ENCODE peak calls at places on chromosomes 5 and 9, in nine cellular contexts. N is sigmoid colon; U is activated effector memory CD4-positive, alpha-beta T cell treated with anti-CD3 and anti-CD28 coated beads, Interleukin-2, amount 50 U/mL, for 16 hours; K is activated T-cell treated with anti-CD3 and anti-CD28 coated beads for 48 hours; G is hepatic stellate cell; H is NCI-H774; T is AG04450; Y is activated T-helper 9 cell treated with anti-CD3 and anti-CD28 coated beads, Interleukin-2, amount 50 U/mL, for 16 hours; O is HEK293T. P is an unnamed sample.

GRCh38 chr9:82281066-82281465 is 292.5 kb downstream of the SPATA31D1 start:
- DNase-seq in N (no peak), U (no peak), K (no peak), G (no peak), H (no peak), T (no peak), Y (no peak), O (no peak), P (no peak)

GRCh38 chr9:69674112-69674511 is 1.9 kb upstream of the APBA1 start:
- DNase-seq in N (no peak), U (no peak), K (no peak), G (no peak), H (no peak), T (no peak), Y (no peak), O (peak; percentile 18), P (no peak)

GRCh38 chr9:124040935-124041816 is 29.6 kb downstream of the LHX2 start:
- DNase-seq in N (no peak), U (peak; percentile 79), K (peak; percentile 48), G (peak; percentile 80), H (peak; percentile 55), T (no peak), Y (peak; percentile 12), O (peak; percentile 87), P (no peak)

GRCh38 chr5:140284013-140284412 is 18.9 kb downstream of the PFDN1 start:
- DNase-seq in N (no peak), U (no peak), K (no peak), G (no peak), H (no peak), T (no peak), Y (no peak), O (no peak), P (no peak)

GRCh38 chr5:42366051-42366450 is 57.2 kb upstream of the GHR start:
- DNase-seq in N (no peak), U (no peak), K (no peak), G (no peak), H (no peak), T (no peak), Y (no peak), O (no peak), P (no peak)

GRCh38 chr5:116970318-116970717 is 395.7 kb upstream of the SEMA6A start:
- DNase-seq in N (no peak), U (no peak), K (no peak), G (no peak), H (no peak), T (no peak), Y (no peak), O (peak; percentile 8), P (no peak)

GRCh38 chr5:32733582-32734340 is 22.6 kb downstream of the NPR3 start:
- DNase-seq in N (no peak), U (no peak), K (no peak), G (no peak), H (no peak), T (no peak), Y (no peak), O (no peak), P (no peak)

GRCh38 chr5:116881921-116882531 is 307.4 kb upstream of the SEMA6A start:
- DNase-seq in N (no peak), U (no peak), K (no peak), G (no peak), H (peak; percentile 23), T (no peak), Y (no peak), O (no peak), P (no peak)

GRCh38 chr5:113331201-113331551 is 103.6 kb downstream of the TSSK1B start:
- DNase-seq in N (no peak), U (no peak), K (no peak), G (peak; percentile 4), H (no peak), T (no peak), Y (no peak), O (no peak), P (no peak)

GRCh38 chr5:154944716-154945115 is 3.8 kb downstream of the MRPL22 start:
- DNase-seq in N (no peak), U (no peak), K (no peak), G (no peak), H (no peak), T (no peak), Y (no peak), O (no peak), P (no peak)

GRCh38 chr5:38162625-38163024 is 95.7 kb upstream of the EGFLAM start:
- DNase-seq in N (no peak), U (no peak), K (no peak), G (no peak), H (no peak), T (no peak), Y (no peak), O (no peak), P (no peak)